ENCODE peak calls at places on chromosomes 12 and 14, in ten cellular contexts. D is Jurkat, Clone E6-1; U is hippocampal formation; O is GM23338; V is mesendoderm; A is Calu3; N is left ventricle myocardium inferior; H is stimulated activated CD4-positive, alpha-beta T cell treated with anti-CD3 and anti-CD28 coated beads, Interleukin-1b, Interleukin-23, amount 100 ng/mL, for 1 hour; T is WTC11; R is AG04450. G is an unnamed sample.

GRCh38 chr14:72751276-72752033 is 142.4 kb downstream of the DPF3 start:
- DNase-seq in N (no peak), H (no peak), T (no peak), A (no peak), O (no peak), V (no peak), U (no peak), D (no peak), R (no peak), G (no peak)

GRCh38 chr14:102517412-102518062 is 8.0 kb upstream of the ANKRD9 start:
- DNase-seq in N (no peak), O (peak), V (no peak), R (no peak), D (no peak), T (peak), H (no peak), U (no peak), A (no peak), G (peak)

GRCh38 chr14:24149302-24149969 is 2.1 kb downstream of the RNF31 start:
- DNase-seq in R (no peak), T (no peak), U (no peak), V (no peak), H (no peak), N (no peak), D (no peak), A (no peak), O (no peak), G (no peak)

GRCh38 chr14:34301107-34301734 is 160.8 kb downstream of the SPTSSA start:
- DNase-seq in O (peak), H (no peak), T (no peak), D (peak), V (peak), A (peak), U (no peak), R (no peak), N (no peak), G (no peak)

GRCh38 chr14:72525087-72525909 is 368.6 kb downstream of the DPF3 start:
- DNase-seq in H (no peak), O (no peak), N (no peak), V (no peak), D (no peak), R (no peak), U (no peak), A (no peak), T (no peak), G (no peak)

GRCh38 chr14:99273724-99274345 is 1.8 kb upstream of the BCL11B start:
- DNase-seq in V (peak), N (no peak), D (no peak), R (no peak), A (peak), U (no peak), O (peak), T (peak), H (no peak), G (no peak)

GRCh38 chr12:15580431-15580830 is 208.8 kb downstream of the EPS8 start:
- DNase-seq in V (no peak), A (no peak), U (peak), T (no peak), D (no peak), H (no peak), O (no peak), R (no peak), N (no peak), G (no peak)

GRCh38 chr14:52692248-52692962 is 3.0 kb downstream of the ERO1A start:
- DNase-seq in O (no peak), V (no peak), U (no peak), D (peak), H (no peak), A (no peak), T (no peak), N (no peak), R (no peak), G (no peak)

GRCh38 chr14:30266290-30266689 is 292.7 kb upstream of the G2E3 start:
- DNase-seq in R (no peak), A (no peak), V (peak), N (no peak), O (peak), D (no peak), U (no peak), H (no peak), T (no peak), G (no peak)

GRCh38 chr14:88030892-88031291 is 26.0 kb downstream of the GPR65 start:
- DNase-seq in R (no peak), U (no peak), V (no peak), T (no peak), D (no peak), N (no peak), H (no peak), O (no peak), A (no peak), G (no peak)

GRCh38 chr14:50260511-50260910 is 29.1 kb upstream of the SOS2 start:
- DNase-seq in A (peak), N (no peak), O (peak), T (no peak), D (peak), U (no peak), H (no peak), V (peak), R (peak), G (no peak)

GRCh38 chr14:90421001-90421580 is 24.3 kb downstream of the CALM1 start:
- DNase-seq in O (no peak), D (no peak), R (no peak), A (no peak), V (no peak), T (no peak), N (no peak), H (no peak), U (no peak), G (no peak)

GRCh38 chr12:131622422-131622955 is 88.4 kb upstream of the SFSWAP start:
- DNase-seq in D (no peak), U (no peak), O (no peak), H (no peak), V (no peak), T (no peak), R (no peak), N (no peak), A (no peak), G (no peak)

GRCh38 chr12:6950944-6951540 is at the start of gene PTPN6:
- DNase-seq in H (no peak), A (no peak), N (peak), R (no peak), O (no peak), V (no peak), T (no peak), U (no peak), D (peak), G (peak)

GRCh38 chr14:64684091-64684490 is 20.1 kb upstream of the PLEKHG3 start:
- DNase-seq in U (no peak), H (no peak), O (no peak), N (peak), A (no peak), T (no peak), V (no peak), R (peak), D (no peak), G (no peak)

GRCh38 chr14:35878272-35879140 is 52.4 kb downstream of the BRMS1L start:
- DNase-seq in D (no peak), R (peak), U (no peak), N (no peak), H (no peak), V (no peak), A (peak), T (no peak), O (no peak), G (no peak)

GRCh38 chr14:104734991-104735779 is 11.2 kb downstream of the ADSS1 start:
- DNase-seq in V (no peak), U (no peak), T (no peak), O (no peak), H (no peak), N (no peak), D (no peak), R (no peak), A (no peak), G (no peak)

GRCh38 chr14:58730793-58731464 is 93.2 kb downstream of the DACT1 start:
- DNase-seq in O (no peak), U (no peak), D (no peak), A (no peak), H (no peak), N (no peak), R (no peak), T (no peak), V (no peak), G (no peak)

GRCh38 chr12:131698286-131698685 is 12.6 kb upstream of the SFSWAP start:
- DNase-seq in U (no peak), D (no peak), A (no peak), H (no peak), V (no peak), R (no peak), N (no peak), O (no peak), T (no peak), G (no peak)